ENCODE peak calls at places on chromosomes 13 and 19, in nine cellular contexts. One of them, this sample, is unnamed.
A peak's percentile ranks its signal among the peaks of the same experiment; 100 is the strongest.

GRCh38 chr19:39074942-39075341 is 9.2 kb upstream of the ACP7 start:
- DNase-seq in K562: no peak
- DNase-seq in CD4-positive, alpha-beta T cell: no peak
- DNase-seq in trophoblast cell: no peak
- DNase-seq in neuronal stem cell: no peak
- DNase-seq in heart left ventricle: no peak
- DNase-seq in kidney: no peak
- DNase-seq in tibial artery: no peak
- DNase-seq in pancreas: no peak
- DNase-seq in this sample: no peak

GRCh38 chr13:71290963-71291937 is 575.8 kb downstream of the DACH1 start:
- DNase-seq in heart left ventricle: peak; percentile 34
- DNase-seq in kidney: no peak
- DNase-seq in tibial artery: no peak
- DNase-seq in CD4-positive, alpha-beta T cell: peak; percentile 12
- DNase-seq in trophoblast cell: peak; percentile 81
- DNase-seq in pancreas: peak; percentile 43
- DNase-seq in K562: peak; percentile 2
- DNase-seq in neuronal stem cell: no peak
- DNase-seq in this sample: no peak

GRCh38 chr19:20664917-20665781 is 3.8 kb upstream of the ZNF626 start:
- DNase-seq in heart left ventricle: peak; percentile 70
- DNase-seq in CD4-positive, alpha-beta T cell: no peak
- DNase-seq in neuronal stem cell: peak; percentile 24
- DNase-seq in K562: peak; percentile 12
- DNase-seq in tibial artery: peak; percentile 32
- DNase-seq in kidney: peak; percentile 74
- DNase-seq in pancreas: no peak
- DNase-seq in trophoblast cell: peak; percentile 55
- DNase-seq in this sample: no peak

GRCh38 chr13:68982961-68983619 is 1124.5 kb upstream of the ATXN8OS start:
- DNase-seq in kidney: peak; percentile 58
- DNase-seq in trophoblast cell: no peak
- DNase-seq in K562: no peak
- DNase-seq in CD4-positive, alpha-beta T cell: no peak
- DNase-seq in heart left ventricle: no peak
- DNase-seq in pancreas: no peak
- DNase-seq in tibial artery: no peak
- DNase-seq in neuronal stem cell: no peak
- DNase-seq in this sample: no peak

GRCh38 chr13:76638160-76638559 is 248.0 kb downstream of the KCTD12 start:
- DNase-seq in K562: no peak
- DNase-seq in tibial artery: no peak
- DNase-seq in trophoblast cell: no peak
- DNase-seq in heart left ventricle: no peak
- DNase-seq in neuronal stem cell: no peak
- DNase-seq in kidney: no peak
- DNase-seq in pancreas: no peak
- DNase-seq in CD4-positive, alpha-beta T cell: no peak
- DNase-seq in this sample: no peak

GRCh38 chr13:95955255-95955654 is 97.9 kb downstream of the UGGT2 start:
- DNase-seq in tibial artery: no peak
- DNase-seq in neuronal stem cell: no peak
- DNase-seq in CD4-positive, alpha-beta T cell: no peak
- DNase-seq in trophoblast cell: no peak
- DNase-seq in kidney: no peak
- DNase-seq in pancreas: no peak
- DNase-seq in K562: no peak
- DNase-seq in heart left ventricle: no peak
- DNase-seq in this sample: no peak

GRCh38 chr19:4114181-4114580 is 9.7 kb downstream of the MAP2K2 start:
- DNase-seq in heart left ventricle: no peak
- DNase-seq in pancreas: no peak
- DNase-seq in tibial artery: no peak
- DNase-seq in kidney: no peak
- DNase-seq in K562: no peak
- DNase-seq in trophoblast cell: no peak
- DNase-seq in neuronal stem cell: no peak
- DNase-seq in CD4-positive, alpha-beta T cell: no peak
- DNase-seq in this sample: no peak

GRCh38 chr13:35927554-35927953 is 203.6 kb downstream of the DCLK1 start:
- DNase-seq in neuronal stem cell: no peak
- DNase-seq in kidney: no peak
- DNase-seq in tibial artery: no peak
- DNase-seq in heart left ventricle: no peak
- DNase-seq in trophoblast cell: peak; percentile 28
- DNase-seq in K562: peak; percentile 6
- DNase-seq in CD4-positive, alpha-beta T cell: no peak
- DNase-seq in pancreas: no peak
- DNase-seq in this sample: no peak

GRCh38 chr19:15829786-15830185 is 14.3 kb upstream of the OR10H1 start:
- DNase-seq in kidney: no peak
- DNase-seq in CD4-positive, alpha-beta T cell: no peak
- DNase-seq in trophoblast cell: peak; percentile 22
- DNase-seq in pancreas: no peak
- DNase-seq in heart left ventricle: no peak
- DNase-seq in K562: no peak
- DNase-seq in neuronal stem cell: no peak
- DNase-seq in tibial artery: no peak
- DNase-seq in this sample: no peak

GRCh38 chr19:16516923-16517610 is 20.9 kb downstream of the C19orf44 start:
- DNase-seq in kidney: no peak
- DNase-seq in trophoblast cell: peak; percentile 23
- DNase-seq in neuronal stem cell: no peak
- DNase-seq in heart left ventricle: no peak
- DNase-seq in CD4-positive, alpha-beta T cell: no peak
- DNase-seq in pancreas: no peak
- DNase-seq in K562: no peak
- DNase-seq in tibial artery: no peak
- DNase-seq in this sample: no peak

GRCh38 chr13:28530729-28531194 is 35.8 kb upstream of the FLT1 start:
- DNase-seq in kidney: peak; percentile 76
- DNase-seq in neuronal stem cell: no peak
- DNase-seq in heart left ventricle: no peak
- DNase-seq in K562: no peak
- DNase-seq in tibial artery: no peak
- DNase-seq in trophoblast cell: peak; percentile 27
- DNase-seq in CD4-positive, alpha-beta T cell: no peak
- DNase-seq in pancreas: no peak
- DNase-seq in this sample: no peak

GRCh38 chr19:48341006-48341405 is 15.7 kb downstream of the EMP3 start:
- DNase-seq in K562: no peak
- DNase-seq in tibial artery: no peak
- DNase-seq in pancreas: no peak
- DNase-seq in trophoblast cell: no peak
- DNase-seq in CD4-positive, alpha-beta T cell: no peak
- DNase-seq in kidney: no peak
- DNase-seq in heart left ventricle: no peak
- DNase-seq in neuronal stem cell: no peak
- DNase-seq in this sample: peak; percentile 76

GRCh38 chr19:48501446-48501960 is 10.1 kb downstream of the LMTK3 start:
- DNase-seq in heart left ventricle: no peak
- DNase-seq in K562: peak; percentile 94
- DNase-seq in kidney: peak; percentile 94
- DNase-seq in CD4-positive, alpha-beta T cell: no peak
- DNase-seq in pancreas: peak; percentile 81
- DNase-seq in tibial artery: no peak
- DNase-seq in trophoblast cell: peak; percentile 88
- DNase-seq in neuronal stem cell: no peak
- DNase-seq in this sample: peak; percentile 72

GRCh38 chr19:17999685-18000479 is 8.1 kb upstream of the ARRDC2 start:
- DNase-seq in heart left ventricle: no peak
- DNase-seq in kidney: peak; percentile 78
- DNase-seq in pancreas: no peak
- DNase-seq in tibial artery: no peak
- DNase-seq in trophoblast cell: no peak
- DNase-seq in neuronal stem cell: no peak
- DNase-seq in CD4-positive, alpha-beta T cell: no peak
- DNase-seq in K562: peak; percentile 95
- DNase-seq in this sample: no peak

GRCh38 chr19:36574762-36575161 is 1.7 kb upstream of the ZNF529 start:
- DNase-seq in neuronal stem cell: no peak
- DNase-seq in trophoblast cell: no peak
- DNase-seq in pancreas: no peak
- DNase-seq in tibial artery: no peak
- DNase-seq in CD4-positive, alpha-beta T cell: no peak
- DNase-seq in kidney: no peak
- DNase-seq in K562: no peak
- DNase-seq in heart left ventricle: no peak
- DNase-seq in this sample: no peak

GRCh38 chr13:29902632-29903305 is 52.4 kb upstream of the UBL3 start:
- DNase-seq in kidney: no peak
- DNase-seq in trophoblast cell: no peak
- DNase-seq in K562: no peak
- DNase-seq in tibial artery: no peak
- DNase-seq in pancreas: no peak
- DNase-seq in heart left ventricle: no peak
- DNase-seq in neuronal stem cell: no peak
- DNase-seq in CD4-positive, alpha-beta T cell: no peak
- DNase-seq in this sample: no peak

GRCh38 chr19:1848399-1849131 is at the start of gene REXO1:
- DNase-seq in neuronal stem cell: peak; percentile 98
- DNase-seq in K562: peak; percentile 96
- DNase-seq in tibial artery: peak; percentile 92
- DNase-seq in trophoblast cell: peak; percentile 100
- DNase-seq in heart left ventricle: peak; percentile 96
- DNase-seq in kidney: peak; percentile 97
- DNase-seq in pancreas: peak; percentile 97
- DNase-seq in CD4-positive, alpha-beta T cell: peak; percentile 97
- DNase-seq in this sample: peak; percentile 58

GRCh38 chr19:36950335-36951119 is 34.4 kb downstream of the ZNF568 start:
- DNase-seq in neuronal stem cell: no peak
- DNase-seq in trophoblast cell: no peak
- DNase-seq in heart left ventricle: no peak
- DNase-seq in CD4-positive, alpha-beta T cell: no peak
- DNase-seq in pancreas: no peak
- DNase-seq in K562: no peak
- DNase-seq in tibial artery: no peak
- DNase-seq in kidney: no peak
- DNase-seq in this sample: no peak

GRCh38 chr19:47215581-47215980 is 15.4 kb downstream of the BBC3 start:
- DNase-seq in heart left ventricle: no peak
- DNase-seq in tibial artery: no peak
- DNase-seq in CD4-positive, alpha-beta T cell: no peak
- DNase-seq in trophoblast cell: no peak
- DNase-seq in kidney: no peak
- DNase-seq in K562: no peak
- DNase-seq in pancreas: no peak
- DNase-seq in neuronal stem cell: no peak
- DNase-seq in this sample: no peak

GRCh38 chr19:47210180-47210490 is 20.9 kb downstream of the BBC3 start:
- DNase-seq in pancreas: no peak
- DNase-seq in CD4-positive, alpha-beta T cell: no peak
- DNase-seq in neuronal stem cell: no peak
- DNase-seq in heart left ventricle: no peak
- DNase-seq in trophoblast cell: peak; percentile 33
- DNase-seq in K562: no peak
- DNase-seq in tibial artery: no peak
- DNase-seq in kidney: no peak
- DNase-seq in this sample: no peak

GRCh38 chr19:47209323-47210179 is 21.4 kb downstream of the BBC3 start:
- DNase-seq in pancreas: no peak
- DNase-seq in tibial artery: no peak
- DNase-seq in kidney: no peak
- DNase-seq in neuronal stem cell: no peak
- DNase-seq in K562: no peak
- DNase-seq in trophoblast cell: no peak
- DNase-seq in heart left ventricle: peak; percentile 67
- DNase-seq in CD4-positive, alpha-beta T cell: no peak
- DNase-seq in this sample: no peak

GRCh38 chr19:47210689-47211316 is 20.2 kb downstream of the BBC3 start:
- DNase-seq in heart left ventricle: peak; percentile 81
- DNase-seq in pancreas: peak; percentile 84
- DNase-seq in K562: peak; percentile 90
- DNase-seq in CD4-positive, alpha-beta T cell: peak; percentile 74
- DNase-seq in neuronal stem cell: peak; percentile 68
- DNase-seq in kidney: no peak
- DNase-seq in tibial artery: peak; percentile 92
- DNase-seq in trophoblast cell: peak; percentile 93
- DNase-seq in this sample: no peak
- H3K27ac ChIP-seq in heart left ventricle: peak overlapping the region; percentile 53
- H3K27ac ChIP-seq in pancreas: no peak overlapping the region
- H3K27ac ChIP-seq in K562: peak overlapping the region; percentile 77
- H3K27ac ChIP-seq in CD4-positive, alpha-beta T cell: no peak overlapping the region
- H3K27ac ChIP-seq in neuronal stem cell: peak overlapping the region; percentile 7
- H3K27ac ChIP-seq in kidney: peak overlapping the region; percentile 35
- H3K27ac ChIP-seq in tibial artery: peak overlapping the region; percentile 51
- H3K27ac ChIP-seq in trophoblast cell: no peak overlapping the region
- H3K27ac ChIP-seq in this sample: peak overlapping the region; percentile 60

GRCh38 chr13:112652512-112653458 is 37.1 kb upstream of the ATP11A start:
- DNase-seq in trophoblast cell: no peak
- DNase-seq in pancreas: no peak
- DNase-seq in neuronal stem cell: no peak
- DNase-seq in kidney: no peak
- DNase-seq in K562: no peak
- DNase-seq in CD4-positive, alpha-beta T cell: no peak
- DNase-seq in heart left ventricle: no peak
- DNase-seq in tibial artery: no peak
- DNase-seq in this sample: no peak
- H3K27ac ChIP-seq in trophoblast cell: peak overlapping the region; percentile 85
- H3K27ac ChIP-seq in pancreas: no peak overlapping the region
- H3K27ac ChIP-seq in neuronal stem cell: no peak overlapping the region
- H3K27ac ChIP-seq in kidney: no peak overlapping the region
- H3K27ac ChIP-seq in K562: no peak overlapping the region
- H3K27ac ChIP-seq in CD4-positive, alpha-beta T cell: no peak overlapping the region
- H3K27ac ChIP-seq in heart left ventricle: no peak overlapping the region
- H3K27ac ChIP-seq in tibial artery: no peak overlapping the region
- H3K27ac ChIP-seq in this sample: no peak overlapping the region

DNA sequence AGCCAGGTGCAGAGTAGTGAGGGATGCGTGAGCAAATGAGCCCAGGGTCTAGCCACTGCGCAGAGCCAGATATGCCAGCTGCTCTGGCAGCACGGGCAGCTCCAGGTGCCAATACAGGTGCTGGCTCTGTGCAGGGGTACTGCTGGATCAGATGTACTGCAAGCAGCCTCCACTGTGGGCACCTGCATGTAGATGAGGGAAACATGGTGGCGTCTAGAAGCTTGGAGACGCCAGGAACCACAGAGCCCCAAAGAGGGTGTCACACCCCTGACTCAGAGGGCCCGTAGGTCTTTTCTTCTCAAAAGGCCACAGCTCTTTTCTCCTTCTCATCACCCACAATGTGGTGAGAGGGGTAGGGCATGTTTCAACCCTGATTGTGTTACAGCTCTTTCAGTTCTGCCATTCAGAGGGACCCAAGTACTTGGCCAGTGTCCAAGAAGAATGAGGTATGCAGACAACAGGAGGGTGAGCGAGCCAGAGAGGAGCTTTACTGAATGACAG is 244.4 kb upstream of the SLITRK1 start:
- DNase-seq in CD4-positive, alpha-beta T cell: no peak
- DNase-seq in neuronal stem cell: no peak
- DNase-seq in heart left ventricle: no peak
- DNase-seq in K562: no peak
- DNase-seq in pancreas: peak; percentile 5
- DNase-seq in trophoblast cell: no peak
- DNase-seq in kidney: peak; percentile 54
- DNase-seq in tibial artery: no peak
- DNase-seq in this sample: no peak
- H3K27ac ChIP-seq in CD4-positive, alpha-beta T cell: no peak overlapping the region
- H3K27ac ChIP-seq in neuronal stem cell: no peak overlapping the region
- H3K27ac ChIP-seq in heart left ventricle: no peak overlapping the region
- H3K27ac ChIP-seq in K562: no peak overlapping the region
- H3K27ac ChIP-seq in pancreas: no peak overlapping the region
- H3K27ac ChIP-seq in trophoblast cell: no peak overlapping the region
- H3K27ac ChIP-seq in kidney: no peak overlapping the region
- H3K27ac ChIP-seq in tibial artery: no peak overlapping the region
- H3K27ac ChIP-seq in this sample: no peak overlapping the region

GRCh38 chr13:34816118-34816517 is 126.0 kb upstream of the NBEA start:
- DNase-seq in pancreas: no peak
- DNase-seq in CD4-positive, alpha-beta T cell: no peak
- DNase-seq in tibial artery: no peak
- DNase-seq in trophoblast cell: no peak
- DNase-seq in heart left ventricle: no peak
- DNase-seq in neuronal stem cell: no peak
- DNase-seq in kidney: no peak
- DNase-seq in K562: no peak
- DNase-seq in this sample: no peak
- H3K27ac ChIP-seq in pancreas: no peak overlapping the region
- H3K27ac ChIP-seq in CD4-positive, alpha-beta T cell: no peak overlapping the region
- H3K27ac ChIP-seq in tibial artery: peak overlapping the region; percentile 26
- H3K27ac ChIP-seq in trophoblast cell: peak overlapping the region; percentile 42
- H3K27ac ChIP-seq in heart left ventricle: no peak overlapping the region
- H3K27ac ChIP-seq in neuronal stem cell: no peak overlapping the region
- H3K27ac ChIP-seq in kidney: no peak overlapping the region
- H3K27ac ChIP-seq in K562: no peak overlapping the region
- H3K27ac ChIP-seq in this sample: no peak overlapping the region